ENCODE peak calls at places on chromosome 19, in six cellular contexts. S, R, V, U, F and I are unnamed samples.

GRCh38 chr19:17260842-17261325 is 3.7 kb downstream of the USHBP1 start:
- DNase-seq in V (peak), U (no peak), F (peak), S (no peak), R (peak), I (peak)

GRCh38 chr19:984165-984967 is at the start of gene WDR18:
- DNase-seq in S (peak), F (peak), U (peak), V (peak), R (peak), I (peak)

GRCh38 chr19:28296506-28296905 is 916.4 kb downstream of the UQCRFS1 start:
- DNase-seq in F (peak), S (no peak), R (no peak), U (no peak), V (no peak), I (no peak)

GRCh38 chr19:47227347-47228167 is 3.4 kb downstream of the BBC3 start:
- DNase-seq in F (peak), R (peak), U (peak), S (peak), V (peak), I (peak)

GRCh38 chr19:54577334-54577733 is 3.7 kb downstream of the LILRA2 start:
- DNase-seq in R (no peak), F (no peak), U (no peak), V (no peak), S (no peak), I (no peak)

GRCh38 chr19:41009700-41010235 is 18.7 kb downstream of the CYP2B6 start:
- DNase-seq in V (no peak), S (no peak), U (no peak), F (no peak), R (no peak), I (no peak)

GRCh38 chr19:7561229-7561806 is 25.8 kb downstream of the PNPLA6 start:
- DNase-seq in V (no peak), U (no peak), F (no peak), R (no peak), S (no peak), I (no peak)

GRCh38 chr19:52936151-52936957 is 13.1 kb upstream of the ZNF888 start:
- DNase-seq in S (no peak), U (no peak), F (no peak), V (no peak), R (no peak), I (no peak)

GRCh38 chr19:48510421-48511268 is 990 bp downstream of the LMTK3 start:
- DNase-seq in U (peak), R (peak), F (peak), S (no peak), V (peak), I (no peak)

GRCh38 chr19:52648336-52648990 is 10.3 kb upstream of the ZNF83 start:
- DNase-seq in V (no peak), U (no peak), R (no peak), F (peak), S (no peak), I (no peak)

GRCh38 chr19:2084993-2085720 is 11.0 kb downstream of the MOB3A start:
- DNase-seq in S (peak), V (peak), R (no peak), F (peak), U (peak), I (no peak)

GRCh38 chr19:44111910-44112463 is 1.2 kb upstream of the ZNF225 start:
- DNase-seq in S (no peak), R (peak), F (peak), U (no peak), V (peak), I (no peak)

GRCh38 chr19:14530005-14530348 is 583 bp downstream of the TECR start:
- DNase-seq in F (no peak), U (no peak), S (no peak), R (peak), V (no peak), I (no peak)

GRCh38 chr19:4197625-4198466 is 15.4 kb downstream of the ANKRD24 start:
- DNase-seq in V (peak), R (peak), F (peak), S (no peak), U (no peak), I (no peak)

GRCh38 chr19:41691268-41691970 is 3.3 kb upstream of the CEACAM7 start:
- DNase-seq in R (no peak), U (no peak), F (peak), V (peak), S (no peak), I (no peak)

GRCh38 chr19:7871530-7872305 is 2.5 kb downstream of the PRR36 start:
- DNase-seq in S (peak), U (no peak), F (peak), V (peak), R (peak), I (peak)

GRCh38 chr19:4431808-4432674 is 25.6 kb downstream of the UBXN6 start:
- DNase-seq in F (no peak), U (no peak), S (no peak), R (no peak), V (no peak), I (no peak)

GRCh38 chr19:8304841-8305621 is 3.1 kb downstream of the CD320 start:
- DNase-seq in F (no peak), V (peak), S (no peak), U (no peak), R (peak), I (peak)

GRCh38 chr19:1042689-1043511 is 3.0 kb downstream of the ABCA7 start:
- DNase-seq in F (no peak), R (no peak), S (no peak), U (no peak), V (no peak), I (no peak)

GRCh38 chr19:7257148-7258041 is 36.8 kb downstream of the INSR start:
- DNase-seq in V (no peak), S (no peak), U (no peak), F (peak), R (no peak), I (no peak)

GRCh38 chr19:4971424-4971793 is 2.5 kb downstream of the KDM4B start:
- DNase-seq in S (no peak), R (no peak), F (no peak), U (no peak), V (peak), I (no peak)

GRCh38 chr19:58382997-58383603 is 2.3 kb upstream of the ZNF837 start:
- DNase-seq in S (no peak), F (no peak), U (no peak), V (no peak), R (no peak), I (no peak)

GRCh38 chr19:7382694-7383093 is 34.0 kb downstream of the ARHGEF18 start:
- DNase-seq in S (no peak), F (no peak), R (peak), U (no peak), V (no peak), I (no peak)

GRCh38 chr19:42037649-42038048 is 32.4 kb downstream of the GRIK5 start:
- DNase-seq in R (no peak), S (no peak), U (no peak), F (no peak), V (no peak), I (no peak)

GRCh38 chr19:22545751-22546150 is 88.4 kb upstream of the ZNF492 start:
- DNase-seq in F (peak), R (peak), S (no peak), V (peak), U (no peak), I (no peak)

GRCh38 chr19:2998642-2999041 is 21.3 kb downstream of the TLE6 start:
- DNase-seq in R (no peak), S (no peak), V (no peak), F (no peak), U (no peak), I (no peak)

GRCh38 chr19:36113895-36114762 is 546 bp downstream of the POLR2I start:
- DNase-seq in R (peak), U (no peak), V (peak), S (no peak), F (peak), I (no peak)

GRCh38 chr19:56111601-56112312 is 9.3 kb downstream of the ZNF787 start:
- DNase-seq in F (no peak), U (peak), V (no peak), S (no peak), R (peak), I (no peak)

GRCh38 chr19:47587295-47587694 is 14.3 kb upstream of the ZNF541 start:
- DNase-seq in R (no peak), V (no peak), U (no peak), S (no peak), F (peak), I (no peak)

GRCh38 chr19:2986951-2987491 is 9.7 kb downstream of the TLE6 start:
- DNase-seq in U (no peak), S (no peak), R (peak), F (no peak), V (no peak), I (no peak)

GRCh38 chr19:46211201-46211881 is 18.2 kb upstream of the IGFL1 start:
- DNase-seq in R (peak), V (peak), F (peak), U (no peak), S (no peak), I (no peak)

GRCh38 chr19:38149597-38149996 is 74.4 kb downstream of the DPF1 start:
- DNase-seq in V (no peak), U (peak), S (no peak), R (no peak), F (no peak), I (no peak)
- TF ChIP-seq CTCF in V (no peak), U (no peak), S (no peak), R (no peak), F (no peak), I (no peak)

GRCh38 chr19:39307822-39308530 is 11.8 kb downstream of the IFNL1 start:
- DNase-seq in U (no peak), F (no peak), S (no peak), V (peak), R (peak), I (no peak)
- TF ChIP-seq CTCF in U (no peak), F (no peak), S (no peak), V (no peak), R (peak), I (peak)

DNA sequence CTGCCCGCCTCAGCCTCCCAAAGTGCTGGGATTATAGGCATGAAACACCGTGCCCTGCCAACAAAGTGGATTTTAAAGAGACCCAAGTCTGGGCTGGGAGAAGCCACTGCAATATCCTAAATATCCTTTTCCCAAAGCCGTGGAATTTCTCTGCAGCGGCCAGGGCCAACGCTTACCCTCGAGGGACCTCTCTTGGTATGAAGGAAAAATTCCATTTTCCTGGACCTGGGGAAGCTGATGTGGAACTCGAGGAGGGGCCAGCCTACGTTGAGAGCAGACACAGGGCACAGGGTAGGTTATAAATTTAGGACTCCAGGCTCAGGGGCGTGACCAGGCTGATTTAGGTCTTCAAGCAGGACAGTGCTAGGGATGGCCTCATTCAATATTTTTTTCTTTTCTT is 17.7 kb upstream of the UPF1 start:
- DNase-seq in S (no peak), F (peak), V (no peak), R (no peak), U (no peak), I (no peak)
- TF ChIP-seq CTCF in S (no peak), F (peak), V (no peak), R (no peak), U (no peak), I (peak)

GRCh38 chr19:10855879-10856522 is 7.8 kb downstream of the C19orf38 start:
- DNase-seq in R (peak), S (no peak), F (peak), U (no peak), V (peak), I (no peak)
- TF ChIP-seq CTCF in R (peak), S (peak), F (peak), U (no peak), V (peak), I (peak)

GRCh38 chr19:29529646-29530548 is 4.1 kb downstream of the VSTM2B start:
- DNase-seq in S (no peak), F (no peak), U (peak), V (peak), R (peak), I (no peak)

GRCh38 chr19:29528946-29529645 is 3.3 kb downstream of the VSTM2B start:
- DNase-seq in R (peak), V (peak), U (peak), F (no peak), S (no peak), I (no peak)

GRCh38 chr19:29526730-29527499 is 1.1 kb downstream of the VSTM2B start:
- DNase-seq in S (no peak), R (peak), U (peak), F (no peak), V (peak), I (no peak)

GRCh38 chr19:29527500-29528328 is 1.9 kb downstream of the VSTM2B start:
- DNase-seq in F (no peak), S (no peak), V (no peak), U (peak), R (no peak), I (no peak)

GRCh38 chr19:29528350-29528945 is 2.7 kb downstream of the VSTM2B start:
- DNase-seq in U (peak), S (no peak), V (peak), F (peak), R (peak), I (no peak)
- TF ChIP-seq CTCF in U (peak), S (peak), V (peak), F (peak), R (peak), I (peak)

GRCh38 chr19:18287836-18288772 is 6.7 kb upstream of the JUND start:
- DNase-seq in F (no peak), U (no peak), R (peak), S (no peak), V (no peak), I (peak)
- TF ChIP-seq CTCF in F (no peak), U (no peak), R (peak), S (no peak), V (no peak), I (peak)

GRCh38 chr19:18385675-18386542 is at the start of gene GDF15:
- DNase-seq in R (peak), U (no peak), S (no peak), F (peak), V (peak), I (peak)
- TF ChIP-seq CTCF in R (peak), U (no peak), S (peak), F (peak), V (peak), I (peak)

DNA sequence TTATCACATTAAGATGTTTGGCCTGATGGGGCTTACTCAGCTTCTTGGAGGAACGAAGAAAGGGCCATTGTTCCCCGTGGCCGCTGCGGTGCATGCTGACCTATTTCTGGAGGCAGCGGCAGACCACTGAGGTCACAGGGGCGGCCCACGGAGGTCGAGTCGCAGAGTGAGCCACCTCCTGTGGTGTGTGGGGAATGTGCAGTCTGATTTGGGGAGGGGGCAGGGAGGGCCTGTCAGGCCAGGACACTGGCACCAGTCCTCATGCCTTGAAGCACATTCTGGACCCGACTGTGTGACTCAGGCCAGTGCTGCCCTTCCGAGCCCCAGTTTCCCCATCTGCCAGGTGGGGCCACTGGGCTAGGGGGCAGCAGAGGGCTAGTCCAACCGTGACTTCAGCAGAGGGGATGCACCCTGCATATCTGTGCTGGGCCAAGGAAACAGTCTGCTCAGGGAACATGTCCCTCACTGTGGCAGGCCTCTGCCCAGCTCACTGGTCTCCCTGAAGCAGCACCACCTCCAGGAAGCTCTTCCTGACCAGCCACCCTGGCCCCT is 6.3 kb downstream of the SLC7A10 start:
- DNase-seq in S (no peak), U (no peak), V (no peak), R (peak), F (no peak), I (no peak)
- TF ChIP-seq CTCF in S (no peak), U (no peak), V (no peak), R (peak), F (peak), I (no peak)

GRCh38 chr19:35045667-35046300 is 4.3 kb downstream of the HPN start:
- DNase-seq in V (peak), F (peak), U (no peak), R (peak), S (no peak), I (no peak)
- TF ChIP-seq CTCF in V (no peak), F (peak), U (no peak), R (peak), S (peak), I (peak)

DNA sequence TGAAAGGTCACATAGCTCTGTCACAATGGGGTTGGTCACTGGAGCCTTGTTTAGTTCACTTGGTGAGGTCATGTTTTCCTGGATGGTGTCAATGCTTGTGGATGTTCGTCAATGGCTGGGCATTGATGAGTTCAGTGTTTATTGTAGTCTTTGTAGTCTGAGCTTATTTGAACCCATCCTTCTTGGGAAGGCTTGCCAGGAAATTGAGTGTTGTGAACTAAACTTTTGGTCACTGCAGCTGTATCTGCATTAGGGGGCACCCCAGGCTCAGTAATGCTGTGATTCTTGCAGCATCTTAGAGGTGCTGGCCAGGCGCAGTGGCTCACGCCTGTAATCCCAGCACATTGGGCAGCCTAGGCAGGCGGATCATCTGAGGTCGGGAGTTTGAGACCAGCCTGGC is 22.0 kb downstream of the BLOC1S3 start:
- DNase-seq in V (peak), U (peak), S (no peak), F (peak), R (peak), I (peak)
- TF ChIP-seq CTCF in V (peak), U (no peak), S (no peak), F (peak), R (peak), I (peak)